ENCODE peak calls at places on chromosomes 11 and 22, in five cellular contexts. M is EH, B is HTR-8/SVneo, D is NCI-H460, Y is RWPE2. L is an unnamed sample.

GRCh38 chr11:76371170-76371569 is 9.8 kb downstream of the THAP12 start:
- DNase-seq in M (peak; percentile 80), B (peak; percentile 37), D (peak; percentile 47), Y (no peak), L (no peak)

GRCh38 chr22:17569971-17570511 is 6.7 kb downstream of the SLC25A18 start:
- DNase-seq in M (peak; percentile 62), B (no peak), D (no peak), Y (no peak), L (no peak)

GRCh38 chr11:1206391-1207271 is 16.2 kb upstream of the MUC5B start:
- DNase-seq in M (no peak), B (no peak), D (no peak), Y (peak; percentile 68), L (peak; percentile 34)

GRCh38 chr11:62539238-62539925 is 7.2 kb downstream of the AHNAK start:
- DNase-seq in M (peak; percentile 90), B (peak; percentile 81), D (no peak), Y (peak; percentile 89), L (peak; percentile 58)

GRCh38 chr11:35466058-35466457 is 46.7 kb upstream of the SLC1A2 start:
- DNase-seq in M (no peak), B (no peak), D (no peak), Y (no peak), L (no peak)

GRCh38 chr22:46604306-46604690 is 15.9 kb upstream of the GRAMD4 start:
- DNase-seq in M (peak; percentile 60), B (no peak), D (no peak), Y (no peak), L (no peak)

GRCh38 chr11:94142308-94143277 is 14.0 kb downstream of the PANX1 start:
- DNase-seq in M (no peak), B (no peak), D (no peak), Y (no peak), L (no peak)

GRCh38 chr11:10480760-10481159 is 25.7 kb downstream of the AMPD3 start:
- DNase-seq in M (no peak), B (no peak), D (no peak), Y (no peak), L (no peak)

GRCh38 chr22:43262990-43263644 is 76.2 kb upstream of the TTLL12 start:
- DNase-seq in M (no peak), B (peak; percentile 38), D (no peak), Y (no peak), L (no peak)

GRCh38 chr11:110092577-110093406 is at the start of gene ZC3H12C:
- DNase-seq in M (peak; percentile 81), B (peak; percentile 78), D (peak; percentile 86), Y (peak; percentile 89), L (peak; percentile 87)

GRCh38 chr11:74490945-74491344 is 2.6 kb downstream of the LIPT2 start:
- DNase-seq in M (no peak), B (no peak), D (no peak), Y (no peak), L (no peak)

GRCh38 chr22:19874307-19875060 is 19.8 kb upstream of the GNB1L start:
- DNase-seq in M (no peak), B (no peak), D (no peak), Y (peak; percentile 66), L (peak; percentile 57)

GRCh38 chr22:50035976-50036375 is 22.1 kb downstream of the TTLL8 start:
- DNase-seq in M (no peak), B (no peak), D (no peak), Y (no peak), L (peak; percentile 45)

GRCh38 chr22:20292108-20292507 is 24.0 kb upstream of the RTN4R start:
- DNase-seq in M (no peak), B (no peak), D (no peak), Y (no peak), L (no peak)

GRCh38 chr22:36546932-36547331 is 18.0 kb upstream of the EIF3D start:
- DNase-seq in M (peak; percentile 85), B (peak; percentile 23), D (no peak), Y (no peak), L (no peak)

GRCh38 chr11:65621460-65621859 is 5.9 kb downstream of the PCNX3 start:
- DNase-seq in M (no peak), B (no peak), D (no peak), Y (no peak), L (no peak)

GRCh38 chr11:77402218-77402556 is 71.7 kb downstream of the PAK1 start:
- DNase-seq in M (no peak), B (no peak), D (no peak), Y (no peak), L (peak; percentile 13)

GRCh38 chr11:65716774-65717405 is 3.7 kb downstream of the RNASEH2C start:
- DNase-seq in M (no peak), B (no peak), D (no peak), Y (no peak), L (no peak)

GRCh38 chr11:126153006-126153405 is 58.4 kb downstream of the RPUSD4 start:
- DNase-seq in M (no peak), B (no peak), D (no peak), Y (no peak), L (no peak)

GRCh38 chr11:114259124-114259526 is 37.1 kb upstream of the NNMT start:
- DNase-seq in M (no peak), B (no peak), D (no peak), Y (no peak), L (peak; percentile 24)

GRCh38 chr22:36430863-36431262 is 43.1 kb upstream of the MYH9 start:
- DNase-seq in M (peak; percentile 57), B (no peak), D (no peak), Y (no peak), L (no peak)

GRCh38 chr11:67357831-67358555 is 4.6 kb upstream of the POLD4 start:
- DNase-seq in M (peak; percentile 67), B (no peak), D (no peak), Y (no peak), L (peak; percentile 10)

GRCh38 chr11:17263803-17264202 is 12.7 kb upstream of the NUCB2 start:
- DNase-seq in M (peak; percentile 56), B (peak; percentile 24), D (no peak), Y (no peak), L (no peak)

GRCh38 chr11:89381094-89381493 is 110.1 kb downstream of the NOX4 start:
- DNase-seq in M (peak; percentile 96), B (peak; percentile 39), D (no peak), Y (peak; percentile 77), L (no peak)

GRCh38 chr22:26604368-26604767 is 13.5 kb downstream of the CRYBB1 start:
- DNase-seq in M (no peak), B (no peak), D (no peak), Y (no peak), L (no peak)

GRCh38 chr11:6418958-6419611 is at the start of gene APBB1:
- DNase-seq in M (peak; percentile 56), B (peak; percentile 68), D (peak; percentile 26), Y (no peak), L (peak; percentile 98)

L was measured in H7.